ENCODE peak calls at places on chromosomes 3 and 15, in four cellular contexts. O, M, I and V are unnamed samples.

GRCh38 chr3:171309906-171310359 is 150.3 kb downstream of the TNIK start:
- DNase-seq in O (no peak), M (peak), I (no peak), V (no peak)

GRCh38 chr3:183502782-183503181 is 52.7 kb downstream of the KLHL6 start:
- DNase-seq in O (no peak), M (no peak), I (no peak), V (no peak)

GRCh38 chr3:177652556-177653290 is 455.4 kb upstream of the TBL1XR1 start:
- DNase-seq in O (no peak), M (no peak), I (no peak), V (no peak)

GRCh38 chr3:129683201-129683600 is 76.7 kb upstream of the PLXND1 start:
- DNase-seq in O (no peak), M (no peak), I (no peak), V (no peak)

GRCh38 chr3:77605865-77606264 is 566.0 kb downstream of the ROBO2 start:
- DNase-seq in O (no peak), M (no peak), I (no peak), V (peak)

GRCh38 chr15:35362195-35362829 is 183.7 kb downstream of the DPH6 start:
- DNase-seq in O (no peak), M (peak), I (no peak), V (no peak)

GRCh38 chr3:126939347-126939735 is 43.6 kb upstream of the PLXNA1 start:
- DNase-seq in O (no peak), M (no peak), I (no peak), V (no peak)

GRCh38 chr3:169529013-169529412 is 134.5 kb downstream of the MECOM start:
- DNase-seq in O (no peak), M (no peak), I (no peak), V (no peak)

GRCh38 chr3:143445118-143445517 is 325.5 kb downstream of the CHST2 start:
- DNase-seq in O (no peak), M (peak), I (no peak), V (peak)

GRCh38 chr3:65006300-65006739 is 318.5 kb upstream of the ADAMTS9 start:
- DNase-seq in O (no peak), M (peak), I (no peak), V (no peak)

GRCh38 chr3:186640929-186641328 is 730 bp downstream of the FETUB start:
- DNase-seq in O (no peak), M (no peak), I (no peak), V (no peak)

GRCh38 chr15:66722757-66723540 is 20.9 kb downstream of the SMAD6 start:
- DNase-seq in O (no peak), M (no peak), I (no peak), V (no peak)

GRCh38 chr3:185656321-185656840 is 70.3 kb downstream of the SENP2 start:
- DNase-seq in O (peak), M (peak), I (no peak), V (peak)

GRCh38 chr15:64931381-64931780 is 19.7 kb downstream of the ANKDD1A start:
- DNase-seq in O (no peak), M (no peak), I (no peak), V (no peak)

GRCh38 chr3:69009559-69010410 is 3.7 kb downstream of the EOGT start:
- DNase-seq in O (no peak), M (peak), I (no peak), V (no peak)
- H3K4me3 ChIP-seq in O (no peak), M (no peak), I (no peak), V (no peak)

GRCh38 chr3:194312743-194313281 is 38.3 kb downstream of the CPN2 start:
- DNase-seq in O (peak), M (peak), I (no peak), V (no peak)
- TF ChIP-seq CTCF in O (no peak), M (no peak), I (no peak), V (no peak)

DNA sequence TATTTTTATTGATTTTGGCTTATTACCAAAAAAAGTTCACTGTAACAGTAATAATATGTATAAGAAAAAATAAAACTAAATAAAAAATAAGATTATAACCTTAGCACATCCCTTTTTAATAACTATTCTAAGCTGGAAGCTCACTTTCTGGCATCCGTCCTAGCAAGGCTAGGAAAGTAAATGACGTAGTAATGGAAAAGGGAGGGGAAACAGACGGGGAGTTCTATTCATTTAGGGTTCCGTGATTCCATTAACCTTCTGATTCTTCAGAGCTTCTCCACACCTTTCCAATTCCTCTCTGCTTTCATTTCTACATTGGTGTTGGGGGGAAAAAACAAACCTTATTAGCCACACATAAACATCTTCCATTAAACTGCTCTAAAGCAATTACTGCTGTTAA is 156.6 kb downstream of the FGF12 start:
- DNase-seq in O (no peak), M (no peak), I (no peak), V (no peak)
- H3K4me3 ChIP-seq in O (peak), M (peak), I (peak), V (peak)

GRCh38 chr3:9915252-9916141 is 1.4 kb upstream of the IL17RC start:
- DNase-seq in O (peak), M (peak), I (no peak), V (no peak)
- TF ChIP-seq CTCF in O (peak), M (peak), I (no peak), V (peak)

DNA sequence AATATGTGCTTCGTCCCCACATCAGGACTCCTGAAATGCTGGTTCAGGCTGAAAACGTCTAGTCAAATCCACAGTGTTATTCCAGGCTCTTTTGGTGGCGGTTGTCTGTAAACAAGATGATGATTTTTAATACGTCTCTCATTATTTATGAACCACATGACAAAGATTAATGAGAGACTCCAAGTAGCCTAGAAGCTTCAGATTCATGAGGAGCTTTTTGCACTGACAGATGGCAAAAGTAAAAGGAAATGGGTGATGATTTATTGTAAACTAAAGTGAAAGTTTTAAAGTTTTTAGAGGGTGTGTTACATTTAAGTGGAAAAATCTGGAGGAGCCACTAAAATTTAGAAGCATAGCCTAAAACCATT is 77.0 kb downstream of the BBX start:
- DNase-seq in O (no peak), M (no peak), I (no peak), V (no peak)
- H3K4me3 ChIP-seq in O (peak), M (no peak), I (peak), V (peak)

GRCh38 chr3:157113832-157114505 is 46.0 kb downstream of the CCNL1 start:
- DNase-seq in O (no peak), M (no peak), I (no peak), V (no peak)
- TF ChIP-seq CTCF in O (no peak), M (no peak), I (no peak), V (peak)

GRCh38 chr3:7781395-7781794 is 720.2 kb upstream of the LMCD1 start:
- DNase-seq in O (no peak), M (no peak), I (no peak), V (no peak)
- H3K4me3 ChIP-seq in O (no peak), M (no peak), I (no peak), V (no peak)

GRCh38 chr3:134625462-134625861 is 25.4 kb downstream of the KY start:
- DNase-seq in O (no peak), M (no peak), I (no peak), V (no peak)

GRCh38 chr3:134625885-134626741 is 24.7 kb downstream of the KY start:
- DNase-seq in O (no peak), M (no peak), I (no peak), V (no peak)

GRCh38 chr3:134627831-134628230 is 23.0 kb downstream of the KY start:
- DNase-seq in O (no peak), M (peak), I (peak), V (peak)

GRCh38 chr3:134628884-134629283 is 21.9 kb downstream of the KY start:
- DNase-seq in O (no peak), M (no peak), I (no peak), V (no peak)

DNA sequence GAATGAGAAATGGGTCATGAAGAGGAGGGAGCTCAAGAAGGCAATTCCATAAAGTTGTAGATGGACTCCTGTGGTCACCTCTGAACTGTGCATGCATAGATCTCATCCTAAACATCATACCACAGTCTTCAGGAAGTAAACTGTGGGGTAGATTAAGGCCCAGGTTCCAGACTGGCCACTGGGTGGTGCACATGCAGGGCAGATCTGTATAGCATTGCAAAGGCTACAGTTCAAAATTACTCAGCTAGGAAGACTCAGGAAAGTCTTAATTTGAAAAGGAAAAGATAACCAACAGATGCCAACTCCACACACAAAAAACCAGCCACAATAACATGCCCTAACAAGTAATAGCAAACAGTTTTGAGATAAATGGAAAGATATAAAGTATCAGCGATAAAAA is 20.3 kb downstream of the KY start:
- DNase-seq in O (no peak), M (peak), I (no peak), V (no peak)
- TF ChIP-seq CTCF in O (no peak), M (peak), I (no peak), V (peak)